ENCODE peak calls at places on chromosome X, in eight cellular contexts. P is testis, J is SJSA1, R is HCT116, F is fibroblast of lung, Z is HAP-1, U is psoas muscle, G is hepatocyte. H is an unnamed sample. For H3K4me1, the result is how much of the 10 kb centered on the place peaks cover.

GRCh38 chrX:97858592-97858991 is 974.9 kb downstream of the RPA4 start:
- DNase-seq in P (no peak), J (no peak), R (no peak), F (peak), Z (no peak), U (no peak), G (no peak), H (no peak)

GRCh38 chrX:13837290-13837745 is 20.4 kb upstream of the GPM6B start:
- DNase-seq in P (no peak), J (no peak), R (no peak), F (peak), Z (peak), U (no peak), G (no peak), H (no peak)

GRCh38 chrX:118884552-118885138 is 61.0 kb downstream of the ZCCHC12 start:
- DNase-seq in P (no peak), J (no peak), R (no peak), F (no peak), Z (no peak), U (no peak), G (no peak), H (no peak)

GRCh38 chrX:13427441-13428054 is 107.7 kb upstream of the ATXN3L start:
- DNase-seq in P (no peak), J (no peak), R (no peak), F (no peak), Z (no peak), U (no peak), G (no peak), H (no peak)

GRCh38 chrX:30702736-30703135 is 49.5 kb downstream of the GK start:
- DNase-seq in P (no peak), J (no peak), R (no peak), F (peak), Z (no peak), U (no peak), G (no peak), H (no peak)

GRCh38 chrX:30900227-30900626 is 11.2 kb upstream of the TAB3 start:
- DNase-seq in P (no peak), J (no peak), R (no peak), F (peak), Z (no peak), U (no peak), G (no peak), H (no peak)

GRCh38 chrX:134908235-134908834 is 82.5 kb upstream of the SMIM10 start:
- DNase-seq in P (peak), J (no peak), R (no peak), F (no peak), Z (peak), U (no peak), G (peak), H (no peak)

GRCh38 chrX:69070949-69071650 is 94.2 kb downstream of the PJA1 start:
- DNase-seq in P (peak), J (no peak), R (no peak), F (no peak), Z (no peak), U (peak), G (no peak), H (no peak)

GRCh38 chrX:118675336-118675965 is 52.0 kb upstream of the IL13RA1 start:
- DNase-seq in P (no peak), J (no peak), R (no peak), F (no peak), Z (no peak), U (no peak), G (no peak), H (no peak)

GRCh38 chrX:97372006-97372766 is 488.5 kb downstream of the RPA4 start:
- DNase-seq in P (peak), J (no peak), R (no peak), F (no peak), Z (peak), U (no peak), G (no peak), H (no peak)

GRCh38 chrX:33605997-33606396 is 394.6 kb upstream of the DMD start:
- DNase-seq in P (no peak), J (no peak), R (no peak), F (no peak), Z (no peak), U (no peak), G (no peak), H (no peak)

GRCh38 chrX:78321809-78322208 is 5.6 kb downstream of the CYSLTR1 start:
- DNase-seq in P (peak), J (no peak), R (no peak), F (no peak), Z (no peak), U (no peak), G (no peak), H (no peak)

GRCh38 chrX:41556958-41557357 is 109.8 kb downstream of the NYX start:
- DNase-seq in P (no peak), J (no peak), R (no peak), F (peak), Z (no peak), U (no peak), G (no peak), H (no peak)

GRCh38 chrX:12999422-12999821 is 24.5 kb downstream of the TMSB4X start:
- DNase-seq in P (no peak), J (no peak), R (no peak), F (peak), Z (no peak), U (no peak), G (no peak), H (no peak)

DNA sequence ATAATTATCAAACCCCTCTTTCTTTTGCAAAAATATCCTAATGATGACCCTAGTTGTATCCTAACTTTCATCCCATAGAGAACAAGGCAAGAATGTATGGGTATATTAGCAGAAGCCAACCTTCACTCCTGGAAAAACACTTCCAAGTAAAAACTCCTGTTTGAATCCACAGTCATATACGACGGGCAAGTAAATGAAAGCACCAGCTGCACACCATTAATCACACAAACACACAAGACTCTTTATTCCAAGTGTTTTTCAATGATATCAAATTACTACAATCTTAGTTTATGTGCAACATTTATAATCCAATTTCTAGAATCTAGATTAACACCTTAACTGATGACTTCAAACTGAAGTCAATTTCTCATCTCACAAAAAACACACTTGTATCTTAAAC is 22.9 kb downstream of the ACSL4 start:
- DNase-seq in P (no peak), J (no peak), R (no peak), F (peak), Z (no peak), U (no peak), G (no peak), H (no peak)
- H3K4me1 ChIP-seq in P (under half), J (under half), R (under half), F (under half), Z (under half), U (under half), G (under half), H (under half)

GRCh38 chrX:48713847-48714246 is 17.3 kb downstream of the SUV39H1 start:
- DNase-seq in P (no peak), J (no peak), R (no peak), F (no peak), Z (no peak), U (no peak), G (no peak), H (no peak)
- H3K4me1 ChIP-seq in P (under half), J (under half), R (under half), F (under half), Z (under half), U (under half), G (under half), H (under half)

GRCh38 chrX:40084471-40084870 is 13.3 kb downstream of the BCOR start:
- DNase-seq in P (no peak), J (no peak), R (no peak), F (no peak), Z (no peak), U (no peak), G (no peak), H (no peak)

GRCh38 chrX:40082447-40083119 is 15.2 kb downstream of the BCOR start:
- DNase-seq in P (no peak), J (no peak), R (no peak), F (no peak), Z (no peak), U (no peak), G (no peak), H (no peak)

GRCh38 chrX:40083979-40084359 is 13.8 kb downstream of the BCOR start:
- DNase-seq in P (no peak), J (no peak), R (no peak), F (no peak), Z (no peak), U (peak), G (no peak), H (no peak)

GRCh38 chrX:40081679-40082068 is 16.1 kb downstream of the BCOR start:
- DNase-seq in P (no peak), J (no peak), R (no peak), F (no peak), Z (no peak), U (no peak), G (no peak), H (no peak)

DNA sequence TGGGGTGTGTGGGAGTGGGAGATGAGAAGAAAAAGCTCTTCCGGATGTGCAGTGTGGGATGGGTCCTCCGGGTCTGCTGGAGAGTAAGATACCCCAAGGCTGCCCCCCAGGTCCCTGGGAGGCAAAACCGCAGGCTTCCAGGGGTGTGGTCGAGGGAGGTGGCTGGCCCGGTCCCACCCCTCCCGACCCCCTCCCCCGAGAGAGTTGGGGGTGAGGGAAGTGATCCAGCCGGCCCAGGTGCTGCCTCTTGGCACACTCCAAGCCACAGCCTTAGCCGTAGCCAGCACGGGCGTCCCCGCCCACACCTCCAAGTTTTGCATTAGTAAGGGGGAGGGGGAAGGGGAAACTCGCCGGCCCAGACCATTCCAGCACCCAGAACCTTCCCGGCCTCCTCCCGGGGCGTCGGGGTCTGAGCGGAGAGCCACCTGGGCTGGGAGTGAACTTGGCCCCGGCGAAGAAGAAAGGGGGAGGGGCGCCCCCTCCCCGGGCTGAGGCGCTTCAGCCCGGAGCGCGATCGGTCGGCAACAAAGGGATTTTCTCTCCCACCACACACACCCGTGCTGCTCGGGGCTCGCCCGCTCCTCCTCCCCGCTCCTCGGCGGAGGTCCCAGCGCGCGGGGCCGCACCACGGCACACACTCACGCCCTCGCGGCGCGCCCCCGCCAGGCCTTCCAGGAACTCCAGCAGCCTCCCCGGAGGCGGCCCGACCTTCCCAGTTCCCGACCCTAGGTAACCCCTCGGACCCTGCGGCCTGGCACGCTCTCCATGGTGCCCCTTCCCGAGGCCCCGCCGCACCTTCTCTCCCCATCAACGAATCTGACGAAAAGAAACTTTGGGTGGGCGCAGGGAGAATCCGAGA is 14.4 kb downstream of the BCOR start:
- DNase-seq in P (peak), J (no peak), R (no peak), F (no peak), Z (no peak), U (peak), G (peak), H (no peak)
- H3K4me1 ChIP-seq in P (under half), J (under half), R (under half), F (under half), Z (under half), U (under half), G (half or more), H (under half)

DNA sequence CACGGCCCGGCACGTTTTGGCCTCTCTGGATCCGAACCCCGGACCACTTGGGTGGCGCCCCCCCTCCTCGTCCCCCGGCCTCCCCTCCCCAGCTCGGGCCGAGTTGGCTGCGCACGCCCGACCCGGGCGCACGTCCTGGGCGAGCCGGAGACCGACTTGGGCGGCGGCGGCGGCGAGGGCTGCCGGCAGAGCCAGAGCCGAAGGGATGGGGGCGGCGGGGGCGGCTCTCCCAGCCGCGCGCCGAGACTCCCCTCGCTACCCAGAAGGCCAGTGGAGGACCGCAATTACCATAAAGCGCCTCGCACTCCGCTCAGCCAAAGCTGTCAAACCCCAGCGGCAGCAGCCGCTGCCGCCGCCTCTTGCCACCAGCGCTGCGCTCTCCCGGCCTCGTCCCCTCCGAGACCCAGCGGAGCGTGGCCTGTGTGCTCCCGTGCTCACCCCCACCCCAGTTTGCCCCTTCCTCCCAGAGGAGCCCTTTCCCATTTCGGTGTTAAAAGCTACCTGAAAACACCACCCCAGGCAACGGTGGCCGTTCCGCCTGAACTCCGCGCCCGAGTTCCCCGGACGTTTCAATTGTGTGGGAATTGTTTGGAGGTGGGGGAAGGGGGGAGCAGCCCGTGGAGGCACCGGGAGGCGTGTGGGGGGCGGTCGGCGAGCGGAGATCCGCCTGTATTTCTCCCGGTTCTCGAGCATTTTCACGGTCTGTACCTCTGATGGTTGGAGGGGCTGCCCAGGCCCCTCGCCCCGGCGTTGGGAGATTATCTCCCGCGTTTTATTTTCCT is 697 bp upstream of the BCOR start:
- DNase-seq in P (peak), J (peak), R (no peak), F (peak), Z (peak), U (peak), G (peak), H (no peak)
- H3K4me1 ChIP-seq in P (under half), J (under half), R (under half), F (under half), Z (under half), U (under half), G (under half), H (under half)

DNA sequence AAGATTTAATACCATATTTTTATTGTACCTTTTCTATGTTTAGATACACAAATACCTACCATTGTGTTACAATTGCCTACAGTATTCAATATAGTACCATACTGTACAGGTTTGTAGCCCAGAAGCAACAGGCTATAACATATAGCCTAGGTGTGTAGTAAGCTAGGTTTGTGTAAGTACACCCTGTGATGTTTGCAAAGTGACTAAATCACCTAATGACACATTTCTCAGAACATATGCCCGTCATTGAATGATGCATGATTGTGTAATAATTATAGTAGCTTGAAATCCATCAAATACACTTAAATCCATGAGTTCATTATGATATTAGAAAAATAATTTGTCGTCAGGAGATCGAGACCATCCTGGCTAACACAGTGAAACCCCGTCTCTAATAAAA is 30.8 kb downstream of the GAB3 start:
- DNase-seq in P (no peak), J (no peak), R (no peak), F (no peak), Z (no peak), U (no peak), G (no peak), H (no peak)
- H3K4me1 ChIP-seq in P (under half), J (under half), R (under half), F (under half), Z (under half), U (under half), G (under half), H (under half)

DNA sequence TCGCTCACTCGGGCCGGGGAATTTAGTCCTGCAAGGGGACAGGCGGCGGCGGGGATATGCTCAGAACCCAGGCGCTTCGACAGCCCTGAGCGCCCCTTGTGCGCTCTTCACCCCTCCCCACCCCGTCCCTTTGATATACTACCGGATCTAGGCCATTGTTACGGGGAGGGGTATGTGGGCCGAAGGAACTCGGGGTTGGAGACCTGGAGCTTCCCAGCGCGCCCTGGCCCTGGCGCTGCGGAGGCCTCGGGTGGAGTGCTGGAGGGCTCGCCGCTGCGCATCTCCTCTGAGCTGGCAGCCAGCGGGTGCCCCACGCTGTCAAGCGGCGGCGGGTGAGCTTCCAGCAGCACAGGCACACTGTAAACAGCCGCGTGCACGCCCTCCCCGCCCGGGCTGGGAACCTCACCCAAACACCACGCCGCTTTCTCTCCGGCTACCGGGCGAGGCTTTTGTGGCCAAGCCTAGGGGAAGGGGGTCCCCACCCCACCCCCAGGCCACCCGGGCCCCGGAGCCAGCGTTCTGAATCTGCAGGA is 54.5 kb upstream of the BCOR start:
- DNase-seq in P (no peak), J (peak), R (no peak), F (no peak), Z (no peak), U (peak), G (no peak), H (no peak)
- H3K4me1 ChIP-seq in P (under half), J (under half), R (half or more), F (under half), Z (half or more), U (under half), G (half or more), H (under half)

DNA sequence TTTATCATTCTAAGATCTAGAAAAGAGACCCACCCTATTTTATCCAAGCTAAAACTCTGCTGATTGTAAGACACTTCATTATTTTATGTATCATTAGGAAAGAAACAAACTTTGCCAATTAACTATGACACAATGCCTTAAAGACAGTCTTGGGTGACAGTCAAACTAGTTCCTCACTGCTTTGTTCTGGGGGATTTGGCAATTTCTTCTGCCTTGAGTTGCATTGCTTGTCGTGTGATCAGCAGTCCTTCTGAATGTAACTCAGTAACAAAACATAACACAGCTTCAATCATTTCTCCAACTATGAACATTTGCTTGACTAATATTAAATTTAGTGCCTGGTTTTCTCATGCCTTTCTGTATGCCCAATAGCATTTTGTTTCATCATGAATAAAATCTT is 577.9 kb upstream of the DIPK2B start:
- DNase-seq in P (no peak), J (no peak), R (no peak), F (no peak), Z (no peak), U (no peak), G (no peak), H (no peak)
- H3K4me1 ChIP-seq in P (under half), J (under half), R (half or more), F (under half), Z (under half), U (under half), G (under half), H (under half)

GRCh38 chrX:21741869-21742701 is 15.8 kb downstream of the SMPX start:
- DNase-seq in P (no peak), J (no peak), R (no peak), F (peak), Z (no peak), U (no peak), G (no peak), H (no peak)
- H3K4me1 ChIP-seq in P (under half), J (under half), R (under half), F (under half), Z (under half), U (under half), G (under half), H (under half)

H was measured in iPS DF 6.9.